ENCODE peak calls at places on chromosomes 3 and 15, in four cellular contexts. R, M, P and T are unnamed samples.

GRCh38 chr3:73786346-73786807 is 161.6 kb upstream of the PDZRN3 start:
- DNase-seq in M (no peak), R (peak), P (peak), T (no peak)

GRCh38 chr3:45178131-45179023 is 32.2 kb upstream of the CDCP1 start:
- DNase-seq in P (peak), M (no peak), R (peak), T (no peak)

GRCh38 chr3:169458323-169458722 is 205.2 kb downstream of the MECOM start:
- DNase-seq in P (no peak), R (no peak), M (no peak), T (no peak)

GRCh38 chr15:65223996-65224395 is 12.7 kb upstream of the CILP start:
- DNase-seq in P (no peak), M (no peak), R (no peak), T (no peak)

GRCh38 chr3:123447749-123448502 is 964 bp downstream of the ADCY5 start:
- DNase-seq in P (no peak), R (no peak), M (peak), T (no peak)

GRCh38 chr3:181700168-181701087 is 11.3 kb upstream of the SOX2 start:
- DNase-seq in R (peak), P (peak), M (peak), T (no peak)

GRCh38 chr15:99703603-99704443 is 29.4 kb downstream of the LYSMD4 start:
- DNase-seq in P (peak), M (no peak), R (peak), T (no peak)

GRCh38 chr3:50347187-50347813 is 1.8 kb upstream of the ZMYND10 start:
- DNase-seq in P (peak), M (no peak), R (peak), T (peak)

GRCh38 chr3:131349946-131350347 is 31.6 kb upstream of the NUDT16 start:
- DNase-seq in P (peak), R (peak), M (no peak), T (no peak)

GRCh38 chr15:88479169-88479568 is 11.7 kb downstream of the MRPS11 start:
- DNase-seq in M (no peak), P (no peak), R (no peak), T (no peak)

GRCh38 chr3:28268989-28269388 is 27.6 kb downstream of the CMC1 start:
- DNase-seq in M (no peak), R (no peak), P (no peak), T (no peak)

GRCh38 chr3:134361162-134361831 is 12.9 kb downstream of the AMOTL2 start:
- DNase-seq in M (no peak), P (no peak), R (no peak), T (no peak)

GRCh38 chr3:108103040-108103751 is 12.4 kb upstream of the CD47 start:
- DNase-seq in P (no peak), M (no peak), R (no peak), T (no peak)

GRCh38 chr3:138328341-138328740 is 1.3 kb downstream of the NME9 start:
- DNase-seq in R (no peak), P (no peak), M (no peak), T (no peak)

GRCh38 chr3:66588340-66588847 is 87.6 kb upstream of the LRIG1 start:
- DNase-seq in M (no peak), P (peak), R (peak), T (no peak)

GRCh38 chr15:41971089-41971892 is 1.1 kb downstream of the EHD4 start:
- DNase-seq in R (peak), M (no peak), P (peak), T (peak)

GRCh38 chr3:198019115-198019514 is 59.1 kb downstream of the LMLN start:
- DNase-seq in M (no peak), R (no peak), P (no peak), T (no peak)

GRCh38 chr3:148705314-148705713 is 7.6 kb downstream of the AGTR1 start:
- DNase-seq in R (no peak), P (no peak), M (no peak), T (no peak)

GRCh38 chr15:29765234-29765841 is 56.9 kb downstream of the TJP1 start:
- DNase-seq in P (no peak), R (no peak), M (no peak), T (no peak)

GRCh38 chr3:195084746-195085145 is 186.2 kb downstream of the XXYLT1 start:
- DNase-seq in P (no peak), R (no peak), M (no peak), T (no peak)